ENCODE peak calls at places on chromosome 9, in six cellular contexts. N, Q, F, V, O and B are unnamed samples.

GRCh38 chr9:124863371-124863831 is 1.5 kb downstream of the ARPC5L start:
- DNase-seq in N (no peak), Q (no peak), F (no peak), V (no peak), O (no peak), B (no peak)

GRCh38 chr9:129586647-129587046 is 34.3 kb downstream of the C9orf50 start:
- DNase-seq in N (no peak), Q (no peak), F (no peak), V (no peak), O (no peak), B (no peak)

GRCh38 chr9:86783884-86784283 is 163.4 kb downstream of the GAS1 start:
- DNase-seq in N (no peak), Q (no peak), F (no peak), V (no peak), O (no peak), B (no peak)

GRCh38 chr9:20835364-20836286 is 151.6 kb downstream of the FOCAD start:
- DNase-seq in N (no peak), Q (no peak), F (no peak), V (no peak), O (no peak), B (no peak)

GRCh38 chr9:79928661-79929060 is 356.9 kb downstream of the TLE4 start:
- DNase-seq in N (no peak), Q (no peak), F (no peak), V (no peak), O (no peak), B (no peak)

GRCh38 chr9:109903515-109904138 is 123.6 kb downstream of the PALM2AKAP2 start:
- DNase-seq in N (peak; percentile 81), Q (no peak), F (peak; percentile 81), V (no peak), O (peak; percentile 82), B (no peak)

GRCh38 chr9:72633966-72634365 is 112.6 kb downstream of the TMC1 start:
- DNase-seq in N (no peak), Q (no peak), F (no peak), V (no peak), O (no peak), B (no peak)

GRCh38 chr9:134296301-134297081 is 29.8 kb upstream of the RXRA start:
- DNase-seq in N (no peak), Q (peak; percentile 68), F (no peak), V (no peak), O (no peak), B (no peak)

GRCh38 chr9:36603006-36603405 is 30.3 kb downstream of the MELK start:
- DNase-seq in N (no peak), Q (no peak), F (no peak), V (no peak), O (no peak), B (no peak)

GRCh38 chr9:5578018-5578697 is 50.7 kb upstream of the RIC1 start:
- DNase-seq in N (no peak), Q (no peak), F (no peak), V (no peak), O (no peak), B (no peak)

GRCh38 chr9:137550958-137551655 is 572 bp upstream of the MRPL41 start:
- DNase-seq in N (peak; percentile 93), Q (peak; percentile 89), F (no peak), V (no peak), O (peak; percentile 97), B (no peak)
- TF ChIP-seq CTCF in N (no peak), Q (peak; percentile 53), F (peak; percentile 34), V (no peak), O (peak; percentile 61), B (peak; percentile 47)

GRCh38 chr9:136975624-136976023 is 1.7 kb upstream of the PTGDS start:
- DNase-seq in N (peak; percentile 82), Q (no peak), F (no peak), V (no peak), O (peak; percentile 37), B (no peak)
- TF ChIP-seq CTCF in N (peak; percentile 59), Q (peak; percentile 32), F (no peak), V (no peak), O (peak; percentile 40), B (peak; percentile 44)

DNA sequence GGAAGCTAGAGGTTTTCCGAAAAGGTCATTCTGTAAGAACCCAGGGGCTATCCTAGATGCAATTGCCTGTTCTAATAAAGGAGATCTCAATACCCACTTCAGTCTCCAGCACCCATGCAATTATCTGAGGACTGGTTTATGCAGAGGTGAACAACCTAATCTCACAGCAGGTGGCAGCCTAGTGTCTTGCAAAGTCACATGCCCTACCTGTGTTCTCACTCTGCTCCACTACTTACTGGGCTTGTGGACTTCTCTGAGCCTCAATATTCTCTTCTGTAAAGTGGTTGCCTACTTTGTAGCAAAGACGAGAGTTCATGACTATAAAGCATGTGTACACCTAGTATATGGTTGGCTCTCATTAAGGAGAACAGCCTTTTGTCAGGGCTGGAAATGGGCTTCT is 21.0 kb upstream of the ALDH1B1 start:
- DNase-seq in N (no peak), Q (no peak), F (no peak), V (no peak), O (peak; percentile 21), B (no peak)
- TF ChIP-seq CTCF in N (no peak), Q (no peak), F (no peak), V (no peak), O (no peak), B (no peak)

GRCh38 chr9:27384262-27385014 is 87.5 kb upstream of the EQTN start:
- DNase-seq in N (no peak), Q (no peak), F (no peak), V (no peak), O (no peak), B (no peak)

GRCh38 chr9:27386759-27387158 is 89.8 kb upstream of the EQTN start:
- DNase-seq in N (peak; percentile 39), Q (no peak), F (no peak), V (no peak), O (no peak), B (no peak)

GRCh38 chr9:27391495-27391894 is 94.5 kb upstream of the EQTN start:
- DNase-seq in N (no peak), Q (no peak), F (no peak), V (no peak), O (no peak), B (no peak)

GRCh38 chr9:27385606-27386005 is 88.7 kb upstream of the EQTN start:
- DNase-seq in N (no peak), Q (no peak), F (no peak), V (no peak), O (no peak), B (no peak)

DNA sequence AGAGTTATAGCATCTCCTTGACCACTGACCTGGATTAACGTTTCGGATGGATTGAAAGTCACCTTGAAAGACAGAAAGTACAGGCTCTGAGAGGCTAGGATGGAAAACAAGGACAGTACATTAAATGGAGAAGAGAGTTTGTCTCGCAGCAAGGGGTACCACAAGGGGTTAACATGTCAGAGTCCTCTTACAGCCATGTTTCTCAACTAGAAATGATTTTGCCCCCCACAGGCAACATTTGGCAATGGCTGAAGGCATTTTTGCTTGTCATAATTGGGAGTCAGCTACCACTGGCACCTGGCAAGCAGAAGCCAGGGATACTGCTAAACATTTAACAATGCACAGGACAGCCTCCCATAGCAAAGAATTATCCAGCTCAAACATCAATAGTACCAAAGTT is 90.8 kb upstream of the EQTN start:
- DNase-seq in N (peak; percentile 30), Q (no peak), F (no peak), V (no peak), O (no peak), B (no peak)
- TF ChIP-seq CTCF in N (no peak), Q (no peak), F (no peak), V (no peak), O (no peak), B (no peak)

GRCh38 chr9:16136961-16137360 is 584.1 kb downstream of the CCDC171 start:
- DNase-seq in N (no peak), Q (no peak), F (peak; percentile 72), V (no peak), O (no peak), B (no peak)
- TF ChIP-seq CTCF in N (no peak), Q (no peak), F (no peak), V (no peak), O (no peak), B (no peak)